ENCODE peak calls at places on chromosomes 1 and 21, in six cellular contexts. J is uterus, G is heart left ventricle, D is pancreas, M is gastrocnemius medialis, A is upper lobe of right lung. C is an unnamed sample.

GRCh38 chr1:205925730-205926129 is 17.5 kb downstream of the SLC26A9 start:
- DNase-seq in J (peak), G (no peak), D (no peak), M (no peak), A (no peak), C (no peak)

GRCh38 chr1:6701437-6702153 is at the start of gene DNAJC11:
- DNase-seq in J (peak), G (peak), D (peak), M (peak), A (peak), C (peak)

GRCh38 chr1:226444901-226445300 is 37.0 kb upstream of the PARP1 start:
- DNase-seq in J (no peak), G (no peak), D (no peak), M (no peak), A (no peak), C (no peak)

GRCh38 chr1:200039849-200040479 is 12.5 kb downstream of the NR5A2 start:
- DNase-seq in J (no peak), G (no peak), D (no peak), M (no peak), A (no peak), C (no peak)

GRCh38 chr1:54565113-54565501 is 17.1 kb downstream of the ACOT11 start:
- DNase-seq in J (no peak), G (peak), D (no peak), M (no peak), A (no peak), C (no peak)

GRCh38 chr1:150272379-150272840 is at the start of gene C1orf54:
- DNase-seq in J (peak), G (peak), D (no peak), M (peak), A (no peak), C (peak)

GRCh38 chr1:107972367-107972766 is 7.4 kb upstream of the VAV3 start:
- DNase-seq in J (no peak), G (no peak), D (no peak), M (no peak), A (no peak), C (no peak)

GRCh38 chr1:198088360-198089071 is 68.3 kb upstream of the NEK7 start:
- DNase-seq in J (no peak), G (no peak), D (no peak), M (no peak), A (no peak), C (no peak)

GRCh38 chr1:86994061-86994460 is 79.6 kb downstream of the HS2ST1 start:
- DNase-seq in J (no peak), G (no peak), D (no peak), M (no peak), A (no peak), C (no peak)

GRCh38 chr1:94982403-94982802 is 55.5 kb upstream of the CNN3 start:
- DNase-seq in J (no peak), G (no peak), D (no peak), M (no peak), A (no peak), C (no peak)

GRCh38 chr1:78044796-78045599 is 768 bp upstream of the GIPC2 start:
- DNase-seq in J (no peak), G (no peak), D (peak), M (no peak), A (no peak), C (no peak)

GRCh38 chr21:18138507-18138906 is 106.1 kb upstream of the CHODL start:
- DNase-seq in J (no peak), G (no peak), D (no peak), M (no peak), A (no peak), C (no peak)

GRCh38 chr1:171841931-171842723 is 829 bp downstream of the DNM3 start:
- DNase-seq in J (peak), G (no peak), D (no peak), M (no peak), A (peak), C (no peak)

GRCh38 chr1:47436979-47437517 is 796 bp upstream of the FOXD2 start:
- DNase-seq in J (no peak), G (no peak), D (no peak), M (no peak), A (no peak), C (no peak)

GRCh38 chr1:37732111-37732780 is 32.7 kb downstream of the EPHA10 start:
- DNase-seq in J (no peak), G (no peak), D (no peak), M (no peak), A (peak), C (no peak)

GRCh38 chr1:201737350-201738060 is 91.5 kb upstream of the IPO9 start:
- DNase-seq in J (peak), G (peak), D (no peak), M (peak), A (no peak), C (peak)
- H3K27ac ChIP-seq in J (peak), G (peak), D (no peak), M (peak), A (no peak), C (peak)

DNA sequence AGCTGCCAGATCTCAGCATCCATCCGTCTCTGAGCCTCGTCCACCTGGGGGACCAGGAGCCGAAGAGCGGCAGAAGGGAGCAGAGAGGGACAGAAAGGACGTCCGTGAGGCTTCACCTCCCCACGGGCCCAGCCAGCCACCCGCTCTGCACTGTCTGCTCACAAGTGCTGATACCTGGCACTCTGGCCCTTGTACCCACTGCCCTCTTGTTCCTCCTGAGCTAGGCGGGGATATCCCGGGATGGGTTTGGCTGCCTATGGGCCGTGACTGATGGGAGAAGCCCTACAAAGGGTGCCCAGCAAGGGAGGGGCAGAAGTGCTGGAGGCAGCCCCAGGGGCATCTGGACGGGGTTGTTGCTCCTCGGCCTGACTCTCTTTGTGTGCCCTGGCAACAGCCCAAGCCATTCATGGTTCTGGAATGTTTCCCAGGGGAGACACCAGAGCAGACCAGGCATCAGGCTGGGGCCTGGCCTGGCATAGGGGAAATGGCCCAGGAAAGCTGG is 57.6 kb downstream of the LDLRAD2 start:
- DNase-seq in J (peak), G (peak), D (peak), M (peak), A (peak), C (peak)
- H3K27ac ChIP-seq in J (peak), G (peak), D (no peak), M (peak), A (no peak), C (peak)

DNA sequence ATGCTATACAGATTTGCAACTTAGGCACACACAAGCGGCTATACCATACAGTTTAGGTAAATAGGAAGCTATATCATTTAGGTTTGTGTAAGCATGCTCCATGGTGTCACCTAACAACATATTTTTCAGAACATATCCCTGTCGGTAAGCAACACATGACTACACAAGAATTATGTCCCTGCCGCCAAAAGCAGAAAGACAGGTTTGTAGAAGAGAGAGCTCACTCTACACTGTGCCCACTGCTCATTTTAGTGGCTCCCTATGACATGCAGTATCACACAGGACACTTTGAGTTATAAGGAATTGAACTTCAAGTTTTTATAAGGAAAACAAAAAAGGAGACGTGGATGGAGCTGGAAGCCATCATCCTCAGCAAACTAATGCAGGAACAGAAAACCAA is 132.5 kb upstream of the KAZN start:
- DNase-seq in J (no peak), G (no peak), D (no peak), M (no peak), A (no peak), C (no peak)
- H3K27ac ChIP-seq in J (no peak), G (no peak), D (no peak), M (no peak), A (no peak), C (no peak)

GRCh38 chr21:14056771-14057191 is 154.0 kb downstream of the LIPI start:
- DNase-seq in J (no peak), G (peak), D (no peak), M (no peak), A (peak), C (no peak)

GRCh38 chr21:14064296-14064645 is 146.5 kb downstream of the LIPI start:
- DNase-seq in J (no peak), G (no peak), D (no peak), M (no peak), A (no peak), C (peak)

GRCh38 chr21:14057313-14057712 is 153.4 kb downstream of the LIPI start:
- DNase-seq in J (no peak), G (no peak), D (no peak), M (no peak), A (no peak), C (no peak)

GRCh38 chr21:14054682-14055081 is 156.1 kb downstream of the LIPI start:
- DNase-seq in J (no peak), G (peak), D (no peak), M (no peak), A (no peak), C (no peak)

DNA sequence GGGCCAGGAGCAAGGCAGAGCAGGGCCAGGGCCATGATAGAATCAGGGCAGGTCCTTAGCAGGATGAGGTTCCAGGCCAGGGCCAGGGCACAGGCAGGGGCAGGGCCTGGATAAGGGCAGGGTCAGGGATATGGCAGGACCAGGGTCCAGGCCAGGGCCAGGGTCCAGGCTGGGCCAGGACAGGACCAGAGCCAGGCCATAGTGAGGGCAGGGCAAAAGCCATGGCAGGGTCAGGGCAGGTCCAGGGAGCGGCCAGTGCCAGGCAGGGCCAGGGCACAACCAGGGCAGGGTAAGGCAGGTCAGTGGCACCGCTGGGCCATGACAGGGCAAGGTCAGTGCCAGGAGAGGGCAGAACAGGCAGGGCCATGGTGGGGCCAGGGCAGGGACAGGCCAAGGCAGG is 152.2 kb downstream of the LIPI start:
- DNase-seq in J (no peak), G (peak), D (no peak), M (no peak), A (peak), C (no peak)
- H3K27ac ChIP-seq in J (no peak), G (no peak), D (no peak), M (no peak), A (no peak), C (no peak)